ENCODE peak calls at places on chromosome 11, in seven cellular contexts. U is ovary; G is iPS DF 6.9; J is CD8-positive, alpha-beta memory T cell; S is fibroblast of lung; O is uterus; Z is sigmoid colon. B is an unnamed sample. For H3K4me1, the result is how much of the 10 kb centered on the place peaks cover.

GRCh38 chr11:105673089-105673488 is 63.2 kb downstream of the GRIA4 start:
- DNase-seq in S (peak), G (peak), O (no peak), J (no peak), U (peak), Z (no peak), B (peak)

GRCh38 chr11:19323502-19323901 is 82.8 kb upstream of the E2F8 start:
- DNase-seq in O (no peak), J (no peak), S (no peak), U (no peak), Z (no peak), G (no peak), B (no peak)

GRCh38 chr11:111582163-111582562 is 20.1 kb upstream of the SIK2 start:
- DNase-seq in J (no peak), U (no peak), O (no peak), G (no peak), Z (no peak), S (no peak), B (no peak)

GRCh38 chr11:121112498-121113455 is 11.7 kb downstream of the TECTA start:
- DNase-seq in U (peak), Z (peak), O (peak), G (peak), J (no peak), S (peak), B (peak)

GRCh38 chr11:117300773-117301172 is 9.6 kb downstream of the BACE1-AS start:
- DNase-seq in O (no peak), G (no peak), J (no peak), U (no peak), Z (no peak), S (peak), B (no peak)

GRCh38 chr11:3855808-3856491 is 486 bp downstream of the STIM1 start:
- DNase-seq in S (peak), J (peak), Z (peak), G (no peak), U (peak), O (peak), B (peak)

GRCh38 chr11:120841074-120841473 is 182.8 kb upstream of the TBCEL start:
- DNase-seq in G (no peak), U (no peak), S (no peak), Z (no peak), J (no peak), O (no peak), B (no peak)

GRCh38 chr11:126886085-126886484 is 114.5 kb downstream of the KIRREL3 start:
- DNase-seq in Z (no peak), S (no peak), U (no peak), J (no peak), G (no peak), O (no peak), B (no peak)

GRCh38 chr11:86220654-86221053 is 23.9 kb upstream of the EED start:
- DNase-seq in J (no peak), S (no peak), Z (no peak), U (no peak), G (no peak), O (no peak), B (no peak)

GRCh38 chr11:2172676-2173075 is 1.1 kb upstream of the TH start:
- DNase-seq in U (no peak), J (no peak), S (no peak), Z (no peak), G (no peak), O (no peak), B (no peak)
- H3K4me3 ChIP-seq in U (no peak), J (no peak), S (no peak), Z (no peak), G (no peak), O (no peak), B (no peak)

GRCh38 chr11:130165601-130166456 is 6.2 kb downstream of the ST14 start:
- DNase-seq in J (no peak), Z (no peak), G (no peak), U (no peak), O (no peak), S (no peak), B (no peak)

GRCh38 chr11:130161441-130161840 is 1.9 kb downstream of the ST14 start:
- DNase-seq in Z (no peak), O (no peak), S (no peak), G (no peak), U (no peak), J (no peak), B (no peak)

GRCh38 chr11:130164221-130164570 is 4.6 kb downstream of the ST14 start:
- DNase-seq in Z (no peak), J (no peak), U (no peak), S (no peak), O (no peak), G (no peak), B (no peak)

GRCh38 chr11:130162733-130163132 is 3.2 kb downstream of the ST14 start:
- DNase-seq in J (no peak), O (no peak), Z (no peak), G (no peak), S (no peak), U (no peak), B (no peak)

DNA sequence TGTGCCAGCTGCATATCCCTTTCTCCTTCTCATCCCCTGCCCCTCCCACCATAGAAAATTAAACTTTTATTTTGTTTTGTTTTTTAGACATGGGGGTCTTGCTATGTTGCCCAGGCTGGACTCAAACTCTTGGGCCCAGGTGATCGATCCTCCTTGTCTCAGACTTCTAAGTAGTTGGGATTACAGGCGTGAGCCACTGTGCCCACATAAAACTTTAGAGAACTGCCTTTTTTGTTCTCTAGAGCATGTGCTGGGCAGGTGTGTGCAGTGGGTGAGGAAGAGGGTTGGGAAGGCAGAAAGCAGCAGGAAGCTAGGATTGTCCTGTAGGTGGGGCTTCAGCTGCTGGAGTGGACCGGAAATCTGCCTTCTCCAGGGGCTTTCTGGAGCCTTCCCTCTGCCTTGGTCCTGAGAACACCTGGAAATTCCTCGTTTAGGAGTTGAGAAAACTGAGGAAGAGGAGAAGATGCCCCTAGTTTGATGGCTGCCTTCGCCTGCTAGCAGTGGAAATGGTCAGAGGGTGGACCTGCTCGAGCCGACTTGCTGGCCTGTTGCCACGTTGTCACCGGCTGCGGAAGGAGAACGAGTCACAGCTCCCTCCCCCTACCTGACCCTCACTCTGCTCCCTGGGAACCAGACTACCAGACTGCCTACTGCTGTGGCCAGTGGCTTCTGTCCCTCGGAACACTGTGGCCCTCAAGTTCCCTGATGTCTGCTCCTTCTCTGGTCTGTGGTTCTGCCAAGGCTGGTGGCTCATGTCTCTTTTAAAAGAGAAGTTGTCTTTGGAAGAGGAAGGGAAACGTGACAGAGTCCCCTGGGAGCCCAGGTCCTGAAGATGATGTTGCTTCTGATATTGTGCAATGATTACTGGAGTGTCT is 4.0 kb downstream of the ST14 start:
- DNase-seq in G (no peak), O (no peak), U (no peak), S (no peak), J (no peak), Z (no peak), B (peak)
- H3K27ac ChIP-seq in G (no peak), O (no peak), U (no peak), S (no peak), J (no peak), Z (no peak), B (peak)

DNA sequence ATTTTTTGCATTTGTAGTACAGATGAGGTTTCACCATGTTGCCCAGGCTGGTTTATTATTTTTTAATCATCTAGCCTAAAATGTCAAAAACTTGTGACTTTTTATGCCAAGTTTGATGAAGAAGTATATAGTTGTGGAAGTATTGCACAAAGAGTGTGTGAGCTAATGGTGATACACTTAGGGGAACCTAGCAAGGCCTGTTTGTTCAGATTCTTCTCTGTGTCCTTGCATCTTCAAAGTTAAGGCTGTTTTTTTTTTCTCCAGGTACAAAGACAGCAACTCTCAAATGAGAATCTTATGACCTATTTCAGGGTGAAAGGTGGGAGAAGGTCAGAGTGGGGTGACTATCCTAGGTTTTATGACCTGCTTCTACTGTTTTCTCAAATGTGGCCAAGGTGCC is 7.3 kb downstream of the SLCO2B1 start:
- DNase-seq in U (no peak), Z (no peak), O (no peak), G (no peak), S (no peak), J (no peak), B (no peak)
- H3K4me1 ChIP-seq in U (under half), Z (under half), O (under half), G (under half), S (under half), J (under half), B (under half)

DNA sequence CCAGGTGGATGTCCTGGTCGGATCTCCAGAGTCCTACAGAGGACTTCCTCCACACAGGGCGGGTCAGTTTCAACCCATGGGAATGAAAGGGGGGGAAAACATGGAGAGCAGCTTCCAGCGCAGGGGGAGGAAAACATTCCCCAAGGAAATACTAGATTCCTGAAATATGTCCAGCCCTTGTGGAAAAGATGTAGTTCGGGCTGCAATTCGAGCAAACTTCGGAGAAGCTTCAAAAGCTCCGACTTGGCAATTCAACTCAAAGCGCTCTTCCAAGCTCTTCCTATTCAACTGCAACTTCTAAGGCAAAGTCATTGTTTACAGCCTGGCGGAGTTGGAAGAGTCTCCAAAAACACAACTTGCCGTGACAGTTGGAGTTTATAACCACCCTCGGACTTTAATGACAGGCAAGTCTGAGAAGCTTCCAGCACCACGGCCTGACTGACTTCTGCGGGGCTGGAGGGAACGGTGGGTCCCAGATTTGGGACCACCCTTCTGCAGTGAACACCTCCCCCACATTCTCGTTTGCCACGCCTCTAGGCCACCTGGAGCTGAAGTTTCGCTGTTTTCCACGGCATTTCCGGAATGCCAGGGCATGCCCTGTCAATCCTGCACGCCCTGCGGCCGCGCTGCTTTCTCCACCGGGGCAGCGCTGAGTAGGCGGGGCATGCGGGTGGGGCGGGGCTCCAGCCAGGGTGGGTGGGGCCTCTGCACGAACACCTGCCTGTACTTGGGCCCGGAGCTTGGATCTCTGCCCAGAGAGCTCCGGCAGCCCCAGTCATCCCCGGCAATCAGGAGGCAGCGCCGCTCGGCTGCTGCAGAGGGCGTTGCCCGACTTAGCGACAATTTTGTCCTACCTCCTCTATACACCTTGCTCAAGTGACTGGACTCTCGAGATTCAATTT is 49.0 kb upstream of the BIRC3 start:
- DNase-seq in J (peak), U (peak), O (peak), G (peak), Z (peak), S (peak), B (peak)
- H3K4me3 ChIP-seq in J (peak), U (peak), O (peak), G (peak), Z (peak), S (peak), B (peak)

GRCh38 chr11:92330114-92330513 is 105.5 kb downstream of the FAT3 start:
- DNase-seq in U (no peak), J (no peak), Z (no peak), O (no peak), G (no peak), S (no peak), B (no peak)
- H3K27ac ChIP-seq in U (no peak), J (no peak), Z (no peak), O (no peak), G (no peak), S (no peak), B (no peak)

GRCh38 chr11:12702999-12703453 is 28.8 kb downstream of the TEAD1 start:
- DNase-seq in S (no peak), Z (no peak), G (no peak), J (no peak), U (no peak), O (no peak), B (no peak)

GRCh38 chr11:12698049-12698448 is 23.8 kb downstream of the TEAD1 start:
- DNase-seq in O (no peak), G (no peak), S (no peak), Z (no peak), J (no peak), U (no peak), B (no peak)

GRCh38 chr11:12704049-12704448 is 29.8 kb downstream of the TEAD1 start:
- DNase-seq in S (peak), J (no peak), Z (no peak), U (no peak), G (no peak), O (no peak), B (no peak)

GRCh38 chr11:12705874-12706273 is 31.7 kb downstream of the TEAD1 start:
- DNase-seq in O (no peak), J (no peak), S (no peak), U (no peak), G (no peak), Z (no peak), B (no peak)

DNA sequence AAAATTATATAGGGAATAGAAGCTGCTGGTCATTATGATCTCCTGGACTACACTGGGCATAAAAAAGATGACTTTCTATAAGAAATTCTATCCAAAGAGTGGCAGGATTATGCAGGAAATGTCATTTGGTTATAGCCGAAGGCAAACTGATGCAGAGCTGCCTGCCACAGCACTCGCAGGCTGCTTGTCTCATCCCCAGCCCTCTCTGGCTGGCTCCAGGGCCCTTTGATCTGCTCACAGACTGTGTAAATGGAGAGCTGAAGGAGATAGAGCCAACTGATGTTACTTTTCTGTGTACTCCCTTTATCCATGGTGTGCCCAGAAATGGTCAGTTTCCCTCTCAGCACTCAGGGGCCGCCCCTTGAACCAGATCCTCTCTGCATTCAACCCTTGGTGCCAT is 27.6 kb downstream of the TEAD1 start:
- DNase-seq in S (no peak), G (no peak), Z (no peak), U (no peak), J (no peak), O (no peak), B (no peak)
- H3K4me1 ChIP-seq in S (under half), G (under half), Z (half or more), U (under half), J (under half), O (under half), B (under half)

GRCh38 chr11:48109046-48109666 is 107.5 kb upstream of the OR4B1 start:
- DNase-seq in G (no peak), O (no peak), U (no peak), S (peak), J (no peak), Z (no peak), B (no peak)
- H3K4me3 ChIP-seq in G (no peak), O (no peak), U (no peak), S (no peak), J (peak), Z (peak), B (no peak)

GRCh38 chr11:13644997-13645667 is 23.3 kb upstream of the FAR1 start:
- DNase-seq in G (no peak), J (no peak), S (peak), Z (no peak), U (no peak), O (no peak), B (no peak)
- H3K27ac ChIP-seq in G (no peak), J (no peak), S (no peak), Z (no peak), U (no peak), O (no peak), B (peak)